ENCODE peak calls at places on chromosomes 13 and 19, in five cellular contexts. U, F, H, L and C are unnamed samples.

GRCh38 chr19:50261446-50261970 is 58.1 kb downstream of the MYH14 start:
- DNase-seq in U (no peak), F (no peak), H (no peak), L (no peak), C (no peak)

GRCh38 chr13:48769107-48769704 is 115.5 kb downstream of the CYSLTR2 start:
- DNase-seq in U (peak), F (peak), H (peak), L (peak), C (peak)

GRCh38 chr19:56995298-56995697 is 124.5 kb upstream of the USP29 start:
- DNase-seq in U (no peak), F (no peak), H (no peak), L (no peak), C (no peak)

GRCh38 chr13:96090240-96091101 is 564 bp downstream of the HS6ST3 start:
- DNase-seq in U (peak), F (peak), H (no peak), L (peak), C (peak)

GRCh38 chr19:52987221-52987620 is 24.5 kb upstream of the ZNF816 start:
- DNase-seq in U (no peak), F (no peak), H (no peak), L (no peak), C (no peak)

GRCh38 chr13:87080100-87080779 is 590.9 kb upstream of the SLITRK5 start:
- DNase-seq in U (no peak), F (no peak), H (no peak), L (no peak), C (no peak)

GRCh38 chr13:46553521-46553885 is 533 bp downstream of the LRCH1 start:
- DNase-seq in U (no peak), F (peak), H (no peak), L (no peak), C (no peak)

GRCh38 chr13:49220035-49220855 is at the start of gene MLNR:
- DNase-seq in U (peak), F (peak), H (no peak), L (no peak), C (no peak)

GRCh38 chr19:41248895-41249294 is 15.3 kb upstream of the HNRNPUL1 start:
- DNase-seq in U (no peak), F (peak), H (no peak), L (no peak), C (no peak)

GRCh38 chr13:98459171-98459681 is 117.7 kb downstream of the STK24 start:
- DNase-seq in U (no peak), F (no peak), H (no peak), L (no peak), C (no peak)

GRCh38 chr19:42316223-42317211 is 3.4 kb downstream of the TMEM145 start:
- DNase-seq in U (no peak), F (no peak), H (no peak), L (no peak), C (peak)

GRCh38 chr19:30317403-30317802 is 54.8 kb upstream of the ZNF536 start:
- DNase-seq in U (no peak), F (peak), H (no peak), L (no peak), C (no peak)

GRCh38 chr13:20171364-20171763 is 10.5 kb upstream of the GJA3 start:
- DNase-seq in U (no peak), F (peak), H (no peak), L (no peak), C (no peak)

GRCh38 chr13:66208589-66208988 is 1021.5 kb downstream of the PCDH9 start:
- DNase-seq in U (no peak), F (no peak), H (no peak), L (no peak), C (no peak)

GRCh38 chr13:102940770-102941169 is 94.9 kb downstream of the ERCC5 start:
- DNase-seq in U (no peak), F (no peak), H (no peak), L (no peak), C (no peak)

GRCh38 chr19:8161135-8161646 is 11.8 kb upstream of the FBN3 start:
- DNase-seq in U (no peak), F (peak), H (no peak), L (no peak), C (peak)

GRCh38 chr19:50821622-50822021 is 2.0 kb downstream of the KLK1 start:
- DNase-seq in U (no peak), F (no peak), H (no peak), L (no peak), C (no peak)

GRCh38 chr13:112779856-112780604 is 90.2 kb downstream of the ATP11A start:
- DNase-seq in U (no peak), F (no peak), H (no peak), L (no peak), C (peak)

GRCh38 chr13:104510422-104510821 is 1444.2 kb upstream of the SLC10A2 start:
- DNase-seq in U (no peak), F (no peak), H (no peak), L (no peak), C (no peak)

GRCh38 chr13:92775631-92776030 is 451.0 kb upstream of the GPC6 start:
- DNase-seq in U (no peak), F (no peak), H (no peak), L (no peak), C (no peak)

GRCh38 chr13:112194579-112194978 is 127.6 kb downstream of the SOX1 start:
- DNase-seq in U (no peak), F (no peak), H (no peak), L (no peak), C (no peak)

GRCh38 chr19:10380311-10381102 is at the start of gene TYK2:
- DNase-seq in U (peak), F (peak), H (peak), L (peak), C (peak)
- H3K4me3 ChIP-seq in U (peak), F (peak), H (peak), L (peak), C (peak)

DNA sequence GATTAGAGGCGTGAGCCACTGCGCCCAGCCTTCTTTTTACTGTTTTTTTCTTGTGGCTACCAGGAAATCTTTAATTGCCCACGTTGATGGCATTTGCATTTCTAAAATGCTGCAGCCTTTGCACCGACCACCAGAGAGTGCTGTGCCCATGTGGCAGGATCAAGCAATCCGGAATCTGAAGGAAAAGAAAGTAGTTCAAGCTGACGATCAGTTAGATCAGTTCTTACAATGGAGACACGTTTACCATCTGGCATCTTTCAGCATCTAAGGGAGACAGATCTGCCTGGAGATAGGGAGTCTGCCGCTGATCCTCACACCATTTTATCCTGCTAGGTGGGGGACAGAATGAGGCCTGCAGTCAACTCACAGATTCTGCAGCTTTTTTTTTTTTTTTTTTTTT is 19.9 kb downstream of the TINCR start:
- DNase-seq in U (peak), F (peak), H (no peak), L (peak), C (peak)
- TF ChIP-seq CTCF in U (peak), F (peak), H (no peak), L (peak), C (peak)

GRCh38 chr19:3612901-3613741 is 6.4 kb upstream of the TBXA2R start:
- DNase-seq in U (no peak), F (peak), H (no peak), L (no peak), C (no peak)
- H3K4me3 ChIP-seq in U (no peak), F (no peak), H (no peak), L (no peak), C (no peak)

DNA sequence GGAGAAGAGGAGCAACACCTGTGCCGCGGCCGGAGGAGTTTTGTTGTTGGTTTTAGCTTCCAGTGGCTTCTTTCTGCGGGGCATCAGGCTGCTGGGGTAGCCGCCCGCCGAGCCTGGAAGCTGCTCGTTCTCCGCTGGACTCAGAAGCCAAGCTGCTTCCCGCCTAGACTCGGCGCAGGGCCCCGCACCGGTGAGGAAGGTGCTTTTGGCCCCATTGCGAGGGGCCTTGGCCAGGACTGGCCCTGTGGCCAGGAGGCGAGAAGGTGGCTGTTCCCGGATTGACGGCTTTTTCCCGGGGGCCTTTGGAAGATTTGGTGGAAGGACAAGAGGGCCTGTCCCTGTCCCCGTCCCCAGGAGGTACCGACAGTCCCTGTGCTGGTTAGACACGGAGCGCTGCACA is 28.8 kb downstream of the CERS1 start:
- DNase-seq in U (no peak), F (no peak), H (no peak), L (no peak), C (no peak)
- TF ChIP-seq CTCF in U (no peak), F (no peak), H (no peak), L (no peak), C (no peak)